ENCODE peak calls at places on chromosomes 11 and 22, in eight cellular contexts. One of them, this sample, is unnamed. For H3K4me1, the result is how much of the 10 kb centered on the place peaks cover.

GRCh38 chr11:3134218-3134621 is 30.9 kb downstream of the OSBPL5 start:
- DNase-seq in IMR-90: no peak
- DNase-seq in tibial nerve: no peak
- DNase-seq in hepatocyte: no peak
- DNase-seq in neural progenitor cell: no peak
- DNase-seq in transverse colon: peak
- DNase-seq in GM23338: no peak
- DNase-seq in breast epithelium: no peak
- DNase-seq in this sample: peak

GRCh38 chr11:61448552-61448927 is 18.6 kb downstream of the SDHAF2 start:
- DNase-seq in IMR-90: no peak
- DNase-seq in hepatocyte: no peak
- DNase-seq in transverse colon: no peak
- DNase-seq in breast epithelium: no peak
- DNase-seq in tibial nerve: no peak
- DNase-seq in neural progenitor cell: no peak
- DNase-seq in GM23338: no peak
- DNase-seq in this sample: no peak

GRCh38 chr11:46066335-46066734 is 54.9 kb downstream of the PHF21A start:
- DNase-seq in IMR-90: no peak
- DNase-seq in tibial nerve: no peak
- DNase-seq in GM23338: no peak
- DNase-seq in breast epithelium: no peak
- DNase-seq in neural progenitor cell: no peak
- DNase-seq in hepatocyte: no peak
- DNase-seq in transverse colon: no peak
- DNase-seq in this sample: no peak

GRCh38 chr11:74681686-74682651 is 49.3 kb downstream of the CHRDL2 start:
- DNase-seq in transverse colon: peak
- DNase-seq in IMR-90: peak
- DNase-seq in hepatocyte: no peak
- DNase-seq in neural progenitor cell: no peak
- DNase-seq in GM23338: no peak
- DNase-seq in breast epithelium: peak
- DNase-seq in tibial nerve: no peak
- DNase-seq in this sample: peak

GRCh38 chr11:67492801-67493547 is 10.1 kb downstream of the AIP start:
- DNase-seq in IMR-90: no peak
- DNase-seq in tibial nerve: no peak
- DNase-seq in hepatocyte: no peak
- DNase-seq in neural progenitor cell: no peak
- DNase-seq in breast epithelium: no peak
- DNase-seq in transverse colon: no peak
- DNase-seq in GM23338: peak
- DNase-seq in this sample: peak

GRCh38 chr11:128283445-128283844 is 303.9 kb downstream of the ETS1 start:
- DNase-seq in tibial nerve: no peak
- DNase-seq in neural progenitor cell: no peak
- DNase-seq in IMR-90: peak
- DNase-seq in GM23338: no peak
- DNase-seq in breast epithelium: no peak
- DNase-seq in hepatocyte: no peak
- DNase-seq in transverse colon: no peak
- DNase-seq in this sample: no peak

GRCh38 chr11:75931124-75931523 is 116.1 kb downstream of the UVRAG start:
- DNase-seq in breast epithelium: no peak
- DNase-seq in transverse colon: no peak
- DNase-seq in IMR-90: peak
- DNase-seq in tibial nerve: no peak
- DNase-seq in neural progenitor cell: no peak
- DNase-seq in GM23338: no peak
- DNase-seq in hepatocyte: no peak
- DNase-seq in this sample: no peak

GRCh38 chr11:19209617-19210016 is 7.8 kb upstream of the CSRP3 start:
- DNase-seq in transverse colon: no peak
- DNase-seq in neural progenitor cell: no peak
- DNase-seq in IMR-90: no peak
- DNase-seq in breast epithelium: no peak
- DNase-seq in hepatocyte: no peak
- DNase-seq in tibial nerve: no peak
- DNase-seq in GM23338: peak
- DNase-seq in this sample: no peak

GRCh38 chr11:64232182-64233018 is 2.0 kb upstream of the VEGFB start:
- DNase-seq in IMR-90: no peak
- DNase-seq in transverse colon: no peak
- DNase-seq in neural progenitor cell: no peak
- DNase-seq in hepatocyte: no peak
- DNase-seq in breast epithelium: no peak
- DNase-seq in GM23338: no peak
- DNase-seq in tibial nerve: no peak
- DNase-seq in this sample: peak

GRCh38 chr11:64235427-64236161 is 1.2 kb downstream of the VEGFB start:
- DNase-seq in GM23338: no peak
- DNase-seq in hepatocyte: no peak
- DNase-seq in neural progenitor cell: no peak
- DNase-seq in breast epithelium: no peak
- DNase-seq in IMR-90: no peak
- DNase-seq in tibial nerve: no peak
- DNase-seq in transverse colon: peak
- DNase-seq in this sample: no peak

GRCh38 chr11:64233913-64234839 is at the start of gene VEGFB:
- DNase-seq in tibial nerve: peak
- DNase-seq in hepatocyte: peak
- DNase-seq in transverse colon: peak
- DNase-seq in breast epithelium: no peak
- DNase-seq in IMR-90: peak
- DNase-seq in GM23338: peak
- DNase-seq in neural progenitor cell: peak
- DNase-seq in this sample: peak

GRCh38 chr11:64237484-64237951 is 3.1 kb downstream of the VEGFB start:
- DNase-seq in GM23338: no peak
- DNase-seq in breast epithelium: peak
- DNase-seq in IMR-90: no peak
- DNase-seq in tibial nerve: no peak
- DNase-seq in transverse colon: peak
- DNase-seq in hepatocyte: peak
- DNase-seq in neural progenitor cell: no peak
- DNase-seq in this sample: peak

GRCh38 chr11:64234840-64235379 is 526 bp downstream of the VEGFB start:
- DNase-seq in GM23338: peak
- DNase-seq in breast epithelium: no peak
- DNase-seq in tibial nerve: no peak
- DNase-seq in hepatocyte: peak
- DNase-seq in transverse colon: peak
- DNase-seq in neural progenitor cell: peak
- DNase-seq in IMR-90: no peak
- DNase-seq in this sample: no peak
- H3K4me1 ChIP-seq in GM23338: under half
- H3K4me1 ChIP-seq in breast epithelium: under half
- H3K4me1 ChIP-seq in tibial nerve: under half
- H3K4me1 ChIP-seq in hepatocyte: under half
- H3K4me1 ChIP-seq in transverse colon: under half
- H3K4me1 ChIP-seq in neural progenitor cell: under half
- H3K4me1 ChIP-seq in IMR-90: under half
- H3K4me1 ChIP-seq in this sample: half or more

GRCh38 chr11:113690619-113691569 is 15.2 kb downstream of the TMPRSS5 start:
- DNase-seq in neural progenitor cell: peak
- DNase-seq in GM23338: peak
- DNase-seq in hepatocyte: peak
- DNase-seq in breast epithelium: peak
- DNase-seq in tibial nerve: no peak
- DNase-seq in transverse colon: peak
- DNase-seq in IMR-90: peak
- DNase-seq in this sample: no peak
- TF ChIP-seq CTCF in neural progenitor cell: peak
- TF ChIP-seq CTCF in GM23338: peak
- TF ChIP-seq CTCF in hepatocyte: peak
- TF ChIP-seq CTCF in breast epithelium: no peak
- TF ChIP-seq CTCF in tibial nerve: no peak
- TF ChIP-seq CTCF in transverse colon: no peak
- TF ChIP-seq CTCF in IMR-90: no peak
- TF ChIP-seq CTCF in this sample: no peak

DNA sequence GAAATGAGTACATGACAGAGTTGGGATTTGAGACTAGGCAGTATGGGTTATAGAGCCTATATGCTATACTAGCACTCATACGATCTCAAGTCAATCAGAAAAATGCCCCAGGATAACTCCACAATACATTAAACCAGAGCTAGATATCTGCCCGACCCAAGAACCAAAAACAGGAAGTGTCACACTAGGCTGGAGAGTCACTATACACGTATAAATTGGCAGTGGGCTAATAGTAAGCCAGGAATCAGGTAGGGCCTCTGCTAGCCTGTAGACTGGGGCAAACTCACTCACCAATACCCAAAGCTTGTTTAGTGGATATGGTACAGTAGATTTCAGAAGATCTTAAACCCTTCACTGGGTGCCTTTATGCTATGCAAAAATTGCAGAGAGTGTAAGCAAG is 16.2 kb upstream of the EIF4G2 start:
- DNase-seq in IMR-90: no peak
- DNase-seq in tibial nerve: no peak
- DNase-seq in transverse colon: no peak
- DNase-seq in hepatocyte: no peak
- DNase-seq in GM23338: no peak
- DNase-seq in breast epithelium: no peak
- DNase-seq in neural progenitor cell: no peak
- DNase-seq in this sample: no peak
- H3K4me1 ChIP-seq in IMR-90: under half
- H3K4me1 ChIP-seq in tibial nerve: under half
- H3K4me1 ChIP-seq in transverse colon: under half
- H3K4me1 ChIP-seq in hepatocyte: under half
- H3K4me1 ChIP-seq in GM23338: under half
- H3K4me1 ChIP-seq in breast epithelium: under half
- H3K4me1 ChIP-seq in neural progenitor cell: under half
- H3K4me1 ChIP-seq in this sample: under half

DNA sequence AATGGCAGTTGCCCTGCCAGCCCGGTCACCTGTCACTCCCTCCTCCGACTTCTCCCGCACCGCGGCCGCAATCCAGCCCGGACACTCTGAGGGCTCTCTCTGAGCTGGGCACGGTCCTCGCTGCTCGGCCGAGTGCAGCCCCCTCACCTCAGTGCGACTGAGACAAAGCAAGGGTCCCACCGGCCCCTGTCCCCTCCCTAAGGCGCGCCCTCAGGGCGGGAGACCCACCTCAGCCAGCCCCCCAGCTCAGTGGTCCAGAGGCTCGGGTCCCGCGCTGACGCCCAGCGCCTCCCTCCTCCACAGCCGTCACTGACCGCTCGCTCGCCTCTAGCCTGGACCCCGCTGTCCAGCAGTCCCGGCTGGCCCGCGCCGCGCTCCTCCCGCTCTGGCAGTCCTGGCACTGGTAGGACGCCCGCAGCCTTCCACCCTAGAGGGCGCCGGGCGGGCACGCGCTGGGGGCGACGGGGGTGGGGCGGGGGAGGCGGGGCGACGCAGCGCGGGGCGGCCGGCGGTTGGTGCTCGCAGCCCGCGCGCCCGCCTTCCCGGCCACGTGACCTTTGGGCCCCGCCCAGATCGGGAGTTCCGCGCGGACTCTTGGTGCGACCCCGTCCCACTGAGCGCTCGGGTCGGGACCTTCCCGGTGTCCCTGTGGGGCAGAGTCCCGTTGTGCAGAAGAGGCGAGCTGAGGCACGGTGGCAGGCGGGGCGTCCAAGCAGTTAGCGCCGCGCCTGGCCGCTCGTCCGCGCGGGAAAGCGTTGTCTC is 7.9 kb upstream of the L3MBTL2 start:
- DNase-seq in hepatocyte: peak
- DNase-seq in neural progenitor cell: peak
- DNase-seq in breast epithelium: peak
- DNase-seq in tibial nerve: peak
- DNase-seq in transverse colon: peak
- DNase-seq in GM23338: peak
- DNase-seq in IMR-90: peak
- DNase-seq in this sample: peak
- TF ChIP-seq CTCF in hepatocyte: peak
- TF ChIP-seq CTCF in neural progenitor cell: no peak
- TF ChIP-seq CTCF in breast epithelium: no peak
- TF ChIP-seq CTCF in tibial nerve: peak
- TF ChIP-seq CTCF in transverse colon: peak
- TF ChIP-seq CTCF in GM23338: no peak
- TF ChIP-seq CTCF in IMR-90: peak
- TF ChIP-seq CTCF in this sample: no peak

DNA sequence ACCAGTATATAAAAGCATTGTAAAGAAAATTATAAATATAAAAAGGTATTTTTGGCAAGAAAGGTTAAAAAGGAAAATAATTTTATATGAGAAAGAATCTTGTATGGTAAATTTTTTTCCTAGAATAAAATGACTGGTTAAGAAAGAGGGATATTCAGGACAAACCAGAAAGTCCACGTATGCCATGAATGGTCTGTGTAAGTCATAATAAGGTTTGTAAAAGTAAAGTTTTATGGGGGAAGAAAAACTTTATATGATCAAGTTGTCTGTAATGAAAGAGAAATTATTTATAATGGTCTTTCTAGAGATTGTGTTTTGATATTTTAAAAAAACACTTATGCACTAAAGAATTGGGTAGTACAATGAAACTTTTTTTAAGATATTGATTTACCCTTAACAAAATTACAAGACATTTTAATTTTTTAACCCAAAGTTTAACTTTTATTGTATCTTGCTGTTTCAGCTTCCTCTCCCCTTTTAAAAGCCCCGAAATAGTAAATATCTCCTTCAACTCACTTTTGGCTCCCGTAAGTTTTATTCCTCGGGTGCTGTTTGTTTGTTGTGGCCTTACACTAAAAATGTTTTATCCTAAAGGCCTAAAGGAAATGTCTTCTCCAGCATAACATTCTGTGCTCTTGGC is 47.7 kb downstream of the AMOTL1 start:
- DNase-seq in hepatocyte: no peak
- DNase-seq in neural progenitor cell: peak
- DNase-seq in tibial nerve: no peak
- DNase-seq in breast epithelium: no peak
- DNase-seq in GM23338: peak
- DNase-seq in transverse colon: no peak
- DNase-seq in IMR-90: no peak
- DNase-seq in this sample: no peak
- H3K4me1 ChIP-seq in hepatocyte: under half
- H3K4me1 ChIP-seq in neural progenitor cell: under half
- H3K4me1 ChIP-seq in tibial nerve: under half
- H3K4me1 ChIP-seq in breast epithelium: under half
- H3K4me1 ChIP-seq in GM23338: under half
- H3K4me1 ChIP-seq in transverse colon: under half
- H3K4me1 ChIP-seq in IMR-90: under half
- H3K4me1 ChIP-seq in this sample: under half

GRCh38 chr11:34203377-34203801 is 98.0 kb downstream of the NAT10 start:
- DNase-seq in breast epithelium: no peak
- DNase-seq in IMR-90: no peak
- DNase-seq in hepatocyte: no peak
- DNase-seq in GM23338: no peak
- DNase-seq in neural progenitor cell: no peak
- DNase-seq in transverse colon: no peak
- DNase-seq in tibial nerve: no peak
- DNase-seq in this sample: no peak
- TF ChIP-seq CTCF in breast epithelium: no peak
- TF ChIP-seq CTCF in IMR-90: no peak
- TF ChIP-seq CTCF in hepatocyte: no peak
- TF ChIP-seq CTCF in GM23338: no peak
- TF ChIP-seq CTCF in neural progenitor cell: no peak
- TF ChIP-seq CTCF in transverse colon: no peak
- TF ChIP-seq CTCF in tibial nerve: no peak
- TF ChIP-seq CTCF in this sample: no peak